ENCODE peak calls at places on chromosomes 6 and 20, in six cellular contexts. I is tibial nerve, E is endodermal cell, S is NCI-H226, B is KBM-7, M is endothelial cell of umbilical vein. K is an unnamed sample.
A peak's percentile ranks its signal among the peaks of the same experiment; 100 is the strongest.

GRCh38 chr6:11248974-11249761 is 16.7 kb upstream of the NEDD9 start:
- DNase-seq in I (no peak), M (no peak), S (no peak), B (no peak), E (peak; percentile 31), K (no peak)

GRCh38 chr6:56292505-56293181 is 45.3 kb upstream of the COL21A1 start:
- DNase-seq in E (peak; percentile 76), S (peak; percentile 43), M (peak; percentile 88), I (no peak), B (peak; percentile 51), K (peak; percentile 45)

GRCh38 chr20:32077192-32077591 is 25.1 kb downstream of the HCK start:
- DNase-seq in M (no peak), I (no peak), E (no peak), S (no peak), B (peak; percentile 67), K (no peak)

GRCh38 chr6:74690365-74690764 is 515.5 kb downstream of the COL12A1 start:
- DNase-seq in S (no peak), E (no peak), M (no peak), B (no peak), I (no peak), K (no peak)

GRCh38 chr20:51400051-51400926 is 142.2 kb downstream of the NFATC2 start:
- DNase-seq in M (no peak), E (no peak), B (no peak), I (no peak), S (no peak), K (no peak)

GRCh38 chr6:147503587-147503986 is 4.9 kb upstream of the SAMD5 start:
- DNase-seq in I (no peak), S (no peak), M (no peak), E (peak; percentile 53), B (no peak), K (no peak)

GRCh38 chr20:19483309-19483708 is 270.9 kb downstream of the SLC24A3 start:
- DNase-seq in I (no peak), S (no peak), M (no peak), B (no peak), E (no peak), K (no peak)

GRCh38 chr20:47370850-47371782 is 14.6 kb upstream of the ZMYND8 start:
- DNase-seq in I (no peak), M (no peak), E (peak; percentile 77), S (no peak), B (no peak), K (no peak)

GRCh38 chr6:85390105-85390728 is 59.7 kb upstream of the NT5E start:
- DNase-seq in B (no peak), I (no peak), M (no peak), S (peak; percentile 70), E (no peak), K (no peak)

GRCh38 chr6:78850621-78851020 is 16.7 kb upstream of the IRAK1BP1 start:
- DNase-seq in S (peak; percentile 10), I (no peak), E (no peak), M (no peak), B (no peak), K (no peak)

GRCh38 chr6:142926494-142927273 is 18.3 kb downstream of the HIVEP2 start:
- DNase-seq in I (peak; percentile 80), M (peak; percentile 82), S (peak; percentile 89), B (peak; percentile 53), E (peak; percentile 86), K (peak; percentile 71)

GRCh38 chr6:111482236-111482958 is 621 bp downstream of the REV3L start:
- DNase-seq in E (peak; percentile 73), I (peak; percentile 38), B (peak; percentile 67), S (peak; percentile 29), M (peak; percentile 45), K (no peak)

GRCh38 chr6:32622545-32623401 is 14.4 kb upstream of the HLA-DQA1 start:
- DNase-seq in E (peak; percentile 88), I (no peak), M (no peak), S (peak; percentile 60), B (peak; percentile 53), K (peak; percentile 8)

GRCh38 chr6:37809144-37809543 is 10.4 kb upstream of the ZFAND3 start:
- DNase-seq in S (no peak), I (peak; percentile 26), E (no peak), M (no peak), B (no peak), K (no peak)

GRCh38 chr20:34522969-34523871 is 7.0 kb downstream of the DYNLRB1 start:
- DNase-seq in S (no peak), E (peak; percentile 92), I (no peak), B (peak; percentile 84), M (peak; percentile 61), K (no peak)

GRCh38 chr6:1515781-1516180 is 93.9 kb upstream of the FOXC1 start:
- DNase-seq in S (no peak), M (no peak), E (no peak), B (no peak), I (no peak), K (no peak)

GRCh38 chr6:106370639-106371038 is 10.1 kb downstream of the CRYBG1 start:
- DNase-seq in E (no peak), I (no peak), M (no peak), B (no peak), S (no peak), K (no peak)

K was measured in pulmonary artery endothelial cell.